ENCODE peak calls at places on chromosomes 13 and 19, in seven cellular contexts. Y is CD8-positive, alpha-beta T cell; S is AG08396; X is HEK293T; F is left lung; L is RPMI7951; Q is KG1. O is an unnamed sample.

GRCh38 chr19:49589391-49589790 is 1.6 kb upstream of the PRR12 start:
- DNase-seq in X (no peak), F (no peak), Y (no peak), Q (no peak), S (no peak), L (no peak), O (no peak)

GRCh38 chr13:83716121-83716520 is 166.2 kb downstream of the SLITRK1 start:
- DNase-seq in F (no peak), Q (no peak), X (no peak), S (no peak), L (peak), Y (no peak), O (no peak)

GRCh38 chr13:94239135-94239534 is 240.3 kb downstream of the DCT start:
- DNase-seq in L (peak), F (no peak), Y (no peak), Q (no peak), X (no peak), S (peak), O (no peak)

GRCh38 chr13:54965881-54966280 is 1937.3 kb downstream of the OLFM4 start:
- DNase-seq in Y (no peak), L (peak), Q (no peak), S (no peak), X (no peak), F (no peak), O (no peak)

GRCh38 chr13:33185853-33186252 is 99.7 kb downstream of the STARD13 start:
- DNase-seq in X (no peak), F (no peak), Y (no peak), L (no peak), Q (no peak), S (no peak), O (no peak)

GRCh38 chr19:54662730-54663129 is at the start of gene LILRB4:
- DNase-seq in L (no peak), F (peak), Y (no peak), S (no peak), X (no peak), Q (no peak), O (no peak)

GRCh38 chr19:12766051-12766521 is 9.3 kb downstream of the HOOK2 start:
- DNase-seq in S (peak), Y (peak), Q (peak), F (peak), L (peak), X (peak), O (peak)

GRCh38 chr13:40189426-40189825 is 477.0 kb downstream of the FOXO1 start:
- DNase-seq in F (no peak), S (no peak), Y (no peak), L (no peak), X (no peak), Q (no peak), O (no peak)

GRCh38 chr13:67772807-67773453 is 542.8 kb upstream of the PCDH9 start:
- DNase-seq in Y (no peak), F (no peak), L (no peak), X (no peak), Q (no peak), S (no peak), O (no peak)

GRCh38 chr13:28637714-28638355 is 21.1 kb upstream of the POMP start:
- DNase-seq in F (no peak), S (no peak), L (no peak), Q (no peak), Y (no peak), X (no peak), O (no peak)

GRCh38 chr19:38727868-38728660 is 16.2 kb downstream of the CAPN12 start:
- DNase-seq in Y (no peak), Q (no peak), F (peak), S (no peak), X (no peak), L (no peak), O (no peak)

GRCh38 chr19:46979770-46980105 is 39.9 kb upstream of the NPAS1 start:
- DNase-seq in Q (no peak), F (no peak), Y (no peak), L (no peak), S (no peak), X (no peak), O (no peak)

GRCh38 chr19:16403151-16403977 is 68.4 kb downstream of the EPS15L1 start:
- DNase-seq in L (no peak), Y (no peak), X (no peak), S (no peak), Q (no peak), F (no peak), O (peak)

GRCh38 chr13:27211771-27212364 is 39.5 kb upstream of the RPL21 start:
- DNase-seq in X (no peak), Q (no peak), Y (no peak), S (no peak), F (no peak), L (peak), O (no peak)

GRCh38 chr13:48123827-48124226 is 28.9 kb upstream of the MED4 start:
- DNase-seq in Y (no peak), S (no peak), F (peak), Q (no peak), L (no peak), X (no peak), O (no peak)

GRCh38 chr19:30669329-30670010 is 297.3 kb downstream of the ZNF536 start:
- DNase-seq in Y (peak), Q (no peak), L (peak), F (no peak), X (peak), S (peak), O (no peak)

GRCh38 chr13:30928971-30929370 is 3.5 kb upstream of the TEX26 start:
- DNase-seq in L (no peak), S (no peak), Y (no peak), F (no peak), Q (no peak), X (no peak), O (no peak)

GRCh38 chr13:24693862-24694471 is 13.8 kb downstream of the ATP12A start:
- DNase-seq in X (peak), L (peak), F (no peak), S (peak), Q (no peak), Y (no peak), O (no peak)

GRCh38 chr13:23753523-23753922 is 135.7 kb downstream of the MIPEP start:
- DNase-seq in L (peak), S (peak), Q (no peak), X (no peak), F (no peak), Y (no peak), O (no peak)

GRCh38 chr19:46748325-46749109 is 2.3 kb upstream of the STRN4 start:
- DNase-seq in X (peak), L (peak), Y (peak), F (no peak), Q (peak), S (peak), O (no peak)

GRCh38 chr13:63497601-63498000 is 2082.0 kb upstream of the PCDH20 start:
- DNase-seq in Y (no peak), L (no peak), X (no peak), Q (no peak), S (no peak), F (no peak), O (no peak)

GRCh38 chr19:43957891-43958290 is 6.9 kb downstream of the ZNF221 start:
- DNase-seq in X (no peak), L (peak), S (peak), Q (no peak), Y (no peak), F (no peak), O (no peak)

GRCh38 chr13:101569807-101570206 is 117.3 kb downstream of the ITGBL1 start:
- DNase-seq in Y (no peak), X (no peak), S (no peak), F (no peak), Q (no peak), L (no peak), O (no peak)

GRCh38 chr13:86932935-86933334 is 738.2 kb upstream of the SLITRK5 start:
- DNase-seq in X (no peak), S (no peak), Y (no peak), Q (no peak), L (no peak), F (no peak), O (no peak)

GRCh38 chr19:42452590-42452989 is 9.8 kb upstream of the CXCL17 start:
- DNase-seq in L (no peak), X (no peak), S (no peak), F (no peak), Y (no peak), Q (no peak), O (no peak)

GRCh38 chr13:98026457-98026857 is 73.0 kb downstream of the IPO5 start:
- DNase-seq in S (no peak), Q (no peak), L (no peak), Y (no peak), X (no peak), F (no peak), O (no peak)

GRCh38 chr13:64369121-64369520 is 2861.0 kb downstream of the PCDH9 start:
- DNase-seq in X (no peak), F (no peak), Q (no peak), Y (no peak), L (peak), S (no peak), O (no peak)

GRCh38 chr13:53250272-53250875 is 221.8 kb downstream of the OLFM4 start:
- DNase-seq in L (peak), Y (no peak), Q (peak), F (no peak), S (peak), X (peak), O (no peak)

GRCh38 chr19:33295621-33296472 is 6.5 kb downstream of the CEBPA start:
- DNase-seq in Y (no peak), S (no peak), L (no peak), Q (no peak), F (no peak), X (no peak), O (peak)

GRCh38 chr19:51398096-51398704 is 7.8 kb upstream of the C19orf84 start:
- DNase-seq in Y (no peak), X (peak), Q (peak), F (no peak), S (no peak), L (peak), O (no peak)

GRCh38 chr19:21202865-21203494 is 61.1 kb downstream of the ZNF431 start:
- DNase-seq in S (peak), X (peak), L (peak), Q (peak), F (no peak), Y (peak), O (no peak)

GRCh38 chr19:1742989-1743696 is 10.2 kb upstream of the ONECUT3 start:
- DNase-seq in L (no peak), X (no peak), Y (no peak), Q (no peak), F (no peak), S (no peak), O (no peak)

GRCh38 chr19:6476155-6476895 is 5.3 kb downstream of the DENND1C start:
- DNase-seq in Y (peak), S (peak), F (peak), Q (no peak), L (peak), X (peak), O (no peak)

GRCh38 chr19:19381007-19381926 is 24.2 kb upstream of the GATAD2A start:
- DNase-seq in S (no peak), F (no peak), X (no peak), L (no peak), Q (no peak), Y (no peak), O (no peak)

GRCh38 chr19:1942078-1942933 is 1.3 kb downstream of the CSNK1G2 start:
- DNase-seq in X (peak), L (peak), Y (peak), F (peak), S (peak), Q (peak), O (peak)

GRCh38 chr13:82878536-82878935 is 1003.7 kb downstream of the SLITRK1 start:
- DNase-seq in X (no peak), L (peak), F (no peak), Y (no peak), S (no peak), Q (no peak), O (no peak)

GRCh38 chr13:54034047-54034446 is 1005.4 kb downstream of the OLFM4 start:
- DNase-seq in S (no peak), Y (no peak), X (no peak), L (no peak), F (no peak), Q (no peak), O (no peak)

GRCh38 chr13:31503626-31504025 is 235.7 kb upstream of the RXFP2 start:
- DNase-seq in Y (no peak), F (no peak), Q (no peak), S (no peak), X (no peak), L (no peak), O (no peak)

GRCh38 chr19:3243851-3244700 is 19.6 kb downstream of the CELF5 start:
- DNase-seq in L (peak), Q (peak), X (peak), F (no peak), S (peak), Y (peak), O (no peak)

GRCh38 chr19:29139227-29139626 is 73.7 kb downstream of the UQCRFS1 start:
- DNase-seq in L (no peak), Q (no peak), S (no peak), F (no peak), Y (no peak), X (no peak), O (no peak)